ENCODE peak calls at places on chromosome 11, in five cellular contexts. X is HepG2, R is A549, G is K562, U is endothelial cell of umbilical vein. E is an unnamed sample.

GRCh38 chr11:126348806-126349582 is 6.5 kb upstream of the ST3GAL4 start:
- DNase-seq in X (no peak), R (no peak), G (no peak), U (peak), E (peak)

GRCh38 chr11:74710291-74710938 is 20.8 kb downstream of the CHRDL2 start:
- DNase-seq in X (no peak), R (no peak), G (peak), U (peak), E (no peak)

GRCh38 chr11:111429066-111429506 is 50.0 kb upstream of the POU2AF1 start:
- DNase-seq in X (peak), R (peak), G (peak), U (peak), E (peak)

GRCh38 chr11:70305501-70305900 is 35.0 kb downstream of the PPFIA1 start:
- DNase-seq in X (no peak), R (no peak), G (no peak), U (no peak), E (no peak)

GRCh38 chr11:1936781-1937615 is 10.1 kb upstream of the MRPL23 start:
- DNase-seq in X (no peak), R (no peak), G (no peak), U (no peak), E (no peak)

GRCh38 chr11:120139316-120140069 is 1.6 kb upstream of the TRIM29 start:
- DNase-seq in X (no peak), R (no peak), G (no peak), U (no peak), E (no peak)

GRCh38 chr11:113876074-113876797 is 864 bp upstream of the USP28 start:
- DNase-seq in X (no peak), R (no peak), G (no peak), U (no peak), E (peak)

GRCh38 chr11:27317751-27318150 is 45.3 kb downstream of the CCDC34 start:
- DNase-seq in X (no peak), R (peak), G (peak), U (no peak), E (peak)

GRCh38 chr11:7904910-7905309 is 26.2 kb downstream of the OR10A6 start:
- DNase-seq in X (no peak), R (no peak), G (no peak), U (peak), E (no peak)

GRCh38 chr11:19777342-19778102 is 64.9 kb downstream of the NAV2 start:
- DNase-seq in X (peak), R (peak), G (no peak), U (peak), E (no peak)

GRCh38 chr11:8527939-8528338 is 66.1 kb downstream of the STK33 start:
- DNase-seq in X (no peak), R (no peak), G (no peak), U (no peak), E (no peak)

GRCh38 chr11:129278586-129279319 is 86.6 kb upstream of the ARHGAP32 start:
- DNase-seq in X (no peak), R (no peak), G (no peak), U (no peak), E (peak)

GRCh38 chr11:65503606-65503922 is 4.7 kb downstream of the MALAT1 start:
- DNase-seq in X (no peak), R (no peak), G (no peak), U (no peak), E (peak)

GRCh38 chr11:7449841-7450214 is 35.5 kb upstream of the OLFML1 start:
- DNase-seq in X (no peak), R (no peak), G (no peak), U (no peak), E (no peak)

GRCh38 chr11:72483412-72484186 is 49.3 kb upstream of the CLPB start:
- DNase-seq in X (peak), R (peak), G (no peak), U (peak), E (peak)

GRCh38 chr11:107593941-107594340 is 3.0 kb downstream of the ELMOD1 start:
- DNase-seq in X (no peak), R (no peak), G (no peak), U (no peak), E (no peak)

GRCh38 chr11:111707039-111707690 is 59.0 kb downstream of the PPP2R1B start:
- DNase-seq in X (peak), R (no peak), G (no peak), U (peak), E (no peak)

GRCh38 chr11:44916797-44917196 is 33.9 kb downstream of the TP53I11 start:
- DNase-seq in X (no peak), R (no peak), G (no peak), U (no peak), E (peak)

GRCh38 chr11:33590471-33590870 is 110.2 kb downstream of the C11orf91 start:
- DNase-seq in X (no peak), R (no peak), G (no peak), U (no peak), E (no peak)

GRCh38 chr11:90434858-90435257 is 212.0 kb upstream of the CHORDC1 start:
- DNase-seq in X (peak), R (peak), G (no peak), U (peak), E (peak)

GRCh38 chr11:124863826-124864165 is 1.4 kb upstream of the ROBO3 start:
- DNase-seq in X (no peak), R (no peak), G (peak), U (no peak), E (no peak)

GRCh38 chr11:36510567-36511020 is 522 bp upstream of the TRAF6 start:
- DNase-seq in X (no peak), R (no peak), G (no peak), U (no peak), E (no peak)

GRCh38 chr11:86580535-86580934 is 91.9 kb downstream of the ME3 start:
- DNase-seq in X (no peak), R (no peak), G (no peak), U (no peak), E (no peak)

GRCh38 chr11:91591021-91591420 is 633.6 kb upstream of the FAT3 start:
- DNase-seq in X (no peak), R (no peak), G (no peak), U (no peak), E (no peak)

GRCh38 chr11:86588566-86589090 is 83.8 kb downstream of the ME3 start:
- DNase-seq in X (no peak), R (no peak), G (no peak), U (peak), E (no peak)

GRCh38 chr11:44530413-44531115 is 34.9 kb upstream of the CD82 start:
- DNase-seq in X (no peak), R (no peak), G (peak), U (no peak), E (no peak)

GRCh38 chr11:134261626-134262488 is 8.5 kb downstream of the ACAD8 start:
- DNase-seq in X (peak), R (peak), G (peak), U (peak), E (peak)
- TF ChIP-seq CTCF in X (peak), R (peak), G (peak), U (peak), E (peak)

GRCh38 chr11:76023408-76024068 is 182.8 kb downstream of the WNT11 start:
- DNase-seq in X (no peak), R (no peak), G (no peak), U (no peak), E (no peak)
- TF ChIP-seq MYC in X (no peak), R (no peak), G (no peak), U (no peak), E (no peak)

GRCh38 chr11:57440744-57441414 is 14.0 kb upstream of the SLC43A3 start:
- DNase-seq in X (peak), R (peak), G (no peak), U (no peak), E (no peak)
- TF ChIP-seq CTCF in X (no peak), R (no peak), G (no peak), U (no peak), E (no peak)

GRCh38 chr11:58615556-58615955 is 6.9 kb upstream of the CNTF start:
- DNase-seq in X (no peak), R (no peak), G (no peak), U (no peak), E (no peak)

GRCh38 chr11:58621586-58622262 is 741 bp upstream of the CNTF start:
- DNase-seq in X (no peak), R (no peak), G (no peak), U (no peak), E (no peak)

GRCh38 chr11:58618215-58618614 is 4.2 kb upstream of the CNTF start:
- DNase-seq in X (peak), R (peak), G (no peak), U (no peak), E (no peak)

GRCh38 chr11:58613228-58613627 is 9.2 kb upstream of the CNTF start:
- DNase-seq in X (no peak), R (no peak), G (no peak), U (no peak), E (no peak)

DNA sequence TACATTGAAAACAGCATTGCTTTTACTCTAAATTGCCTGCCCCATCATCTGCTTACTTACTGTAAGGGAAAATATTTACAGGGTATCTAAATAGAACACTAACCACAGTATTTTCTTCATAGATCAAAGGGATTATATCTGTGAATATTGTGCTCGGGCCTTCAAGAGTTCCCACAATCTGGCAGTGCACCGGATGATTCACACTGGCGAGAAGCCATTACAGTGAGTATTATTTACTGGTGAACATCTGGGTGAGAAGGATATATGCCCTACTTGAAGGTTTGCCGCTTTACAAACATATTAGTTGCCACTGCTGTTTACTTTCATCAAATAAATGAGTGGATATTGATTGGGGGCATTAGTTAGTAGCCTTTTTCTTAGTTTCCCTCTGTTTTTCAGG is 5.9 kb upstream of the CNTF start:
- DNase-seq in X (no peak), R (peak), G (no peak), U (peak), E (no peak)
- TF ChIP-seq MYC in X (no peak), R (no peak), G (no peak), U (no peak), E (no peak)

GRCh38 chr11:12485328-12485727 is 108.0 kb downstream of the PARVA start:
- DNase-seq in X (no peak), R (no peak), G (no peak), U (peak), E (no peak)
- TF ChIP-seq CTCF in X (no peak), R (peak), G (peak), U (peak), E (peak)

GRCh38 chr11:22753401-22753800 is 76.2 kb downstream of the SVIP start:
- DNase-seq in X (no peak), R (no peak), G (no peak), U (no peak), E (no peak)
- TF ChIP-seq MYC in X (no peak), R (no peak), G (no peak), U (no peak), E (no peak)

GRCh38 chr11:68889948-68890446 is 13.6 kb downstream of the MRPL21 start:
- DNase-seq in X (no peak), R (peak), G (peak), U (no peak), E (peak)

GRCh38 chr11:68892576-68892975 is 11.1 kb downstream of the MRPL21 start:
- DNase-seq in X (no peak), R (no peak), G (no peak), U (no peak), E (no peak)

GRCh38 chr11:68891356-68891948 is 12.2 kb downstream of the MRPL21 start:
- DNase-seq in X (no peak), R (no peak), G (no peak), U (no peak), E (no peak)

GRCh38 chr11:68893282-68893681 is 10.3 kb downstream of the MRPL21 start:
- DNase-seq in X (no peak), R (no peak), G (no peak), U (no peak), E (no peak)

GRCh38 chr11:68890490-68891231 is 13.0 kb downstream of the MRPL21 start:
- DNase-seq in X (no peak), R (no peak), G (no peak), U (peak), E (no peak)
- TF ChIP-seq CTCF in X (no peak), R (no peak), G (no peak), U (no peak), E (no peak)

GRCh38 chr11:46917109-46918086 is 952 bp downstream of the LRP4 start:
- DNase-seq in X (peak), R (no peak), G (no peak), U (no peak), E (no peak)

GRCh38 chr11:46916251-46916650 is 2.1 kb downstream of the LRP4 start:
- DNase-seq in X (no peak), R (no peak), G (no peak), U (no peak), E (no peak)

GRCh38 chr11:46914910-46915309 is 3.4 kb downstream of the LRP4 start:
- DNase-seq in X (no peak), R (no peak), G (no peak), U (no peak), E (no peak)

GRCh38 chr11:46918087-46918751 is at the start of gene LRP4:
- DNase-seq in X (no peak), R (peak), G (peak), U (no peak), E (peak)

DNA sequence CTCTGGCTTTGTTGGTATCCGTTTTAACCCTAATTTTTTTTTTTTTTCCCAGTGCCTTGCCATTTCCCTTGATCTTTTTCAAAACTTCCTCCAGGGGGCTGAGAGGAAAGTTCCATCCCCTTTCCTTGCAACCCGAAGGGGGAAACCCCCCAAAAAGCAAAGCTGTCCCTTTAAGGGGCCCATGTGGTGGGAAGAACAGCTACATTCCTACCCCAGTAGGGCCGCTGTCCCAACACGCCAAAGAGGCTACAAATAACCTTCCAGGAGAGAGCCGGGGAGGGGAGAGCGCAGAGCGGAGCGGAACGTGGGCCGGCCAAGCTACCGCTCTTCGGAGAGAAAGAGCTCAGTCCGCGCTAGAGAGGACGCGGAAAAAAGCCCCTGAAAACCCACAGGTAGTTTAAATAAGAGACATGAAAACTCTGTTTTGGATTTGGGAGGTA is 1.7 kb downstream of the LRP4 start:
- DNase-seq in X (peak), R (peak), G (peak), U (peak), E (peak)
- TF ChIP-seq MYC in X (no peak), R (no peak), G (no peak), U (no peak), E (no peak)

GRCh38 chr11:103881518-103882070 is 154.8 kb upstream of the DDI1 start:
- DNase-seq in X (no peak), R (no peak), G (no peak), U (no peak), E (no peak)

GRCh38 chr11:103875855-103876510 is 160.5 kb upstream of the DDI1 start:
- DNase-seq in X (no peak), R (no peak), G (no peak), U (no peak), E (no peak)

GRCh38 chr11:103880968-103881367 is 155.5 kb upstream of the DDI1 start:
- DNase-seq in X (no peak), R (no peak), G (no peak), U (no peak), E (no peak)

GRCh38 chr11:103878646-103879045 is 157.8 kb upstream of the DDI1 start:
- DNase-seq in X (no peak), R (no peak), G (no peak), U (no peak), E (peak)

DNA sequence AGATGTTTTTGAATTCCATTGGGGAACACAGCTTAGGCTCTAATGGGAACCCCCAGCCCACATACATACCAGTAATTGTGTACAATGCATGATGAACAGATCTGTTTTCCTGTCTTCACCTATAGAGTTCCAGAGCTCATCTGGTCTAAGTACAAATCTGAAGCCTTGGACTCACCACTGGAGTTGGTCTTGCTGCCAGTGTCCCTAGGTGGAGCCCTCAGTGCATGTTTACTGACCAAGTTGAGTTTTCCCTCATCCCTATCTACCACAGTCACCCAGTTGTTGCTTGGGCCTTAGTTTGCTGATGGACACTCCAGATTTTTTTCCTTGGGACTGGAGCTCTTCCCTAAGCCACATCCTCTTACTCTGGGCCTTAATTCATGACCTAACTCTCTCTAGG is 159.2 kb upstream of the DDI1 start:
- DNase-seq in X (no peak), R (peak), G (no peak), U (peak), E (no peak)
- TF ChIP-seq CTCF in X (no peak), R (no peak), G (no peak), U (peak), E (no peak)

E was measured in NB4.